ENCODE peak calls at places on chromosomes 7 and 10, in nine cellular contexts. J is HTR-8/SVneo; I is HCT116; Q is GM23248; U is H1; S is C1 segment of cervical spinal cord; Z is activated T-helper 1 cell treated with anti-CD3 and anti-CD28 coated beads, Interleukin-2, amount 50 U/mL, for 16 hours; Y is effector CD4-positive, alpha-beta T cell; F is pons. M is an unnamed sample.

GRCh38 chr10:105707603-105708002 is 1066.5 kb downstream of the SORCS3 start:
- DNase-seq in Z (no peak), Q (no peak), U (no peak), S (no peak), J (no peak), F (no peak), Y (no peak), I (no peak), M (no peak)

GRCh38 chr10:29270883-29271282 is 18.0 kb upstream of the LYZL1 start:
- DNase-seq in Q (no peak), Y (no peak), Z (no peak), U (no peak), I (no peak), J (no peak), S (no peak), F (no peak), M (no peak)

GRCh38 chr7:101179117-101179779 is 845 bp downstream of the NAT16 start:
- DNase-seq in S (no peak), J (no peak), U (no peak), Y (no peak), F (no peak), Q (no peak), Z (no peak), I (no peak), M (no peak)

GRCh38 chr10:114347791-114348190 is 56.5 kb downstream of the AFAP1L2 start:
- DNase-seq in Y (no peak), Q (no peak), F (no peak), U (no peak), S (no peak), I (no peak), Z (no peak), J (no peak), M (no peak)

GRCh38 chr7:131109011-131109756 is 218.5 kb upstream of the MKLN1 start:
- DNase-seq in Z (no peak), F (peak; percentile 53), Y (no peak), Q (peak; percentile 84), U (no peak), I (no peak), S (no peak), J (no peak), M (no peak)

GRCh38 chr7:57775396-57776088 is 325.6 kb downstream of the ZNF716 start:
- DNase-seq in Z (no peak), U (no peak), Y (no peak), F (no peak), S (no peak), J (no peak), I (no peak), Q (no peak), M (no peak)

GRCh38 chr10:5655003-5655600 is 11.3 kb downstream of the ASB13 start:
- DNase-seq in Q (no peak), U (no peak), Z (no peak), J (no peak), F (no peak), S (no peak), Y (no peak), I (no peak), M (no peak)

GRCh38 chr7:106521115-106521514 is 139.8 kb downstream of the CCDC71L start:
- DNase-seq in Q (no peak), J (no peak), Y (no peak), I (peak; percentile 19), Z (no peak), F (no peak), S (no peak), U (no peak), M (no peak)

GRCh38 chr7:117902314-117902889 is 29.2 kb upstream of the CTTNBP2 start:
- DNase-seq in U (no peak), J (no peak), I (no peak), Z (no peak), S (no peak), Q (no peak), Y (no peak), F (no peak), M (no peak)

GRCh38 chr10:112755446-112756117 is 194.5 kb upstream of the TCF7L2 start:
- DNase-seq in Q (no peak), J (no peak), U (no peak), F (peak; percentile 79), S (no peak), I (no peak), Z (no peak), Y (no peak), M (no peak)

GRCh38 chr7:80918406-80918805 is 445 bp downstream of the SEMA3C start:
- DNase-seq in Z (no peak), Y (no peak), J (no peak), I (no peak), U (no peak), F (peak; percentile 64), S (no peak), Q (peak; percentile 60), M (no peak)

GRCh38 chr10:84248794-84249193 is 3.9 kb downstream of the RGR start:
- DNase-seq in Z (no peak), J (no peak), U (no peak), F (no peak), I (no peak), Q (no peak), S (no peak), Y (no peak), M (no peak)

M was measured in A549.